ENCODE peak calls at places on chromosomes 4 and X, in eight cellular contexts. T, Z, U, K, C, F, D and B are unnamed samples.

GRCh38 chr4:66911898-66912297 is 633.4 kb downstream of the CENPC start:
- DNase-seq in T (no peak), Z (no peak), U (no peak), K (no peak), C (no peak), F (no peak), D (no peak), B (no peak)

GRCh38 chrX:152923599-152923998 is 25.7 kb downstream of the ZNF185 start:
- DNase-seq in T (no peak), Z (no peak), U (no peak), K (no peak), C (no peak), F (no peak), D (no peak), B (peak)

GRCh38 chr4:2484169-2484568 is 15.3 kb downstream of the RNF4 start:
- DNase-seq in T (no peak), Z (no peak), U (peak), K (no peak), C (no peak), F (no peak), D (no peak), B (no peak)

GRCh38 chr4:100289530-100289888 is 99.2 kb upstream of the DDIT4L start:
- DNase-seq in T (no peak), Z (no peak), U (no peak), K (no peak), C (no peak), F (no peak), D (no peak), B (no peak)

GRCh38 chr4:165433529-165433928 is 54.7 kb downstream of the CPE start:
- DNase-seq in T (no peak), Z (no peak), U (no peak), K (no peak), C (no peak), F (no peak), D (no peak), B (no peak)

GRCh38 chr4:182062936-182063335 is 180.3 kb upstream of the TENM3 start:
- DNase-seq in T (no peak), Z (no peak), U (no peak), K (no peak), C (peak), F (peak), D (no peak), B (peak)

GRCh38 chr4:159042097-159042605 is 60.7 kb upstream of the RAPGEF2 start:
- DNase-seq in T (no peak), Z (no peak), U (peak), K (no peak), C (no peak), F (peak), D (no peak), B (peak)

GRCh38 chr4:140666889-140667614 is 89.1 kb downstream of the TBC1D9 start:
- DNase-seq in T (no peak), Z (no peak), U (no peak), K (no peak), C (no peak), F (no peak), D (no peak), B (no peak)

GRCh38 chrX:119190736-119191282 is 45.3 kb upstream of the PGRMC1 start:
- DNase-seq in T (no peak), Z (no peak), U (no peak), K (no peak), C (no peak), F (no peak), D (no peak), B (peak)

GRCh38 chr4:9996319-9997110 is 24.8 kb downstream of the SLC2A9 start:
- DNase-seq in T (no peak), Z (no peak), U (no peak), K (peak), C (no peak), F (no peak), D (no peak), B (no peak)